ENCODE peak calls at places on chromosomes 1 and 21, in nine cellular contexts. R, Q, S, U, J, W, F, X and C are unnamed samples.

GRCh38 chr1:203898458-203899244 is 37.3 kb downstream of the SNRPE start:
- DNase-seq in R (no peak), Q (no peak), S (no peak), U (no peak), J (no peak), W (no peak), F (no peak), X (no peak), C (no peak)

GRCh38 chr1:41381691-41382530 is 20.7 kb downstream of the FOXO6 start:
- DNase-seq in R (peak; percentile 56), Q (no peak), S (no peak), U (peak; percentile 7), J (no peak), W (no peak), F (peak; percentile 72), X (no peak), C (peak; percentile 45)

GRCh38 chr1:107963601-107964396 is 1.2 kb downstream of the VAV3 start:
- DNase-seq in R (peak; percentile 12), Q (peak; percentile 67), S (peak; percentile 49), U (peak; percentile 26), J (no peak), W (peak; percentile 87), F (peak; percentile 54), X (peak; percentile 44), C (peak; percentile 70)

GRCh38 chr1:230112131-230112701 is 45.2 kb downstream of the GALNT2 start:
- DNase-seq in R (no peak), Q (no peak), S (no peak), U (no peak), J (no peak), W (no peak), F (no peak), X (peak; percentile 70), C (no peak)

GRCh38 chr1:115052454-115053083 is 22.9 kb downstream of the TSHB start:
- DNase-seq in R (peak; percentile 68), Q (peak; percentile 67), S (peak; percentile 52), U (peak; percentile 73), J (peak; percentile 53), W (no peak), F (peak; percentile 66), X (peak; percentile 55), C (no peak)

GRCh38 chr1:14903922-14904321 is 249.6 kb upstream of the TMEM51 start:
- DNase-seq in R (no peak), Q (no peak), S (no peak), U (no peak), J (no peak), W (no peak), F (no peak), X (no peak), C (no peak)

GRCh38 chr1:79259390-79260336 is 253.1 kb upstream of the ADGRL4 start:
- DNase-seq in R (no peak), Q (peak; percentile 72), S (no peak), U (peak; percentile 48), J (no peak), W (no peak), F (peak; percentile 81), X (no peak), C (no peak)

GRCh38 chr21:17159697-17160096 is 353.1 kb upstream of the CXADR start:
- DNase-seq in R (no peak), Q (no peak), S (no peak), U (no peak), J (no peak), W (no peak), F (no peak), X (no peak), C (no peak)

GRCh38 chr1:4016351-4017130 is 116.5 kb upstream of the C1orf174 start:
- DNase-seq in R (no peak), Q (no peak), S (no peak), U (no peak), J (no peak), W (peak; percentile 68), F (no peak), X (no peak), C (no peak)

GRCh38 chr1:158011714-158012113 is 18.3 kb downstream of the KIRREL1 start:
- DNase-seq in R (no peak), Q (peak; percentile 52), S (no peak), U (no peak), J (no peak), W (no peak), F (peak; percentile 46), X (no peak), C (no peak)

GRCh38 chr21:44376606-44377005 is 23.2 kb downstream of the TRPM2 start:
- DNase-seq in R (no peak), Q (no peak), S (no peak), U (no peak), J (no peak), W (peak; percentile 67), F (no peak), X (no peak), C (no peak)

GRCh38 chr21:34513109-34513675 is 1.2 kb upstream of the KCNE1 start:
- DNase-seq in R (no peak), Q (no peak), S (no peak), U (peak; percentile 35), J (no peak), W (no peak), F (peak; percentile 41), X (no peak), C (no peak)

GRCh38 chr1:228084325-228084724 is 1.8 kb downstream of the ARF1 start:
- DNase-seq in R (no peak), Q (peak; percentile 84), S (no peak), U (peak; percentile 82), J (no peak), W (no peak), F (peak; percentile 92), X (peak; percentile 47), C (no peak)

GRCh38 chr21:44312716-44313115 is 12.9 kb downstream of the PFKL start:
- DNase-seq in R (no peak), Q (no peak), S (no peak), U (no peak), J (no peak), W (no peak), F (no peak), X (no peak), C (no peak)

DNA sequence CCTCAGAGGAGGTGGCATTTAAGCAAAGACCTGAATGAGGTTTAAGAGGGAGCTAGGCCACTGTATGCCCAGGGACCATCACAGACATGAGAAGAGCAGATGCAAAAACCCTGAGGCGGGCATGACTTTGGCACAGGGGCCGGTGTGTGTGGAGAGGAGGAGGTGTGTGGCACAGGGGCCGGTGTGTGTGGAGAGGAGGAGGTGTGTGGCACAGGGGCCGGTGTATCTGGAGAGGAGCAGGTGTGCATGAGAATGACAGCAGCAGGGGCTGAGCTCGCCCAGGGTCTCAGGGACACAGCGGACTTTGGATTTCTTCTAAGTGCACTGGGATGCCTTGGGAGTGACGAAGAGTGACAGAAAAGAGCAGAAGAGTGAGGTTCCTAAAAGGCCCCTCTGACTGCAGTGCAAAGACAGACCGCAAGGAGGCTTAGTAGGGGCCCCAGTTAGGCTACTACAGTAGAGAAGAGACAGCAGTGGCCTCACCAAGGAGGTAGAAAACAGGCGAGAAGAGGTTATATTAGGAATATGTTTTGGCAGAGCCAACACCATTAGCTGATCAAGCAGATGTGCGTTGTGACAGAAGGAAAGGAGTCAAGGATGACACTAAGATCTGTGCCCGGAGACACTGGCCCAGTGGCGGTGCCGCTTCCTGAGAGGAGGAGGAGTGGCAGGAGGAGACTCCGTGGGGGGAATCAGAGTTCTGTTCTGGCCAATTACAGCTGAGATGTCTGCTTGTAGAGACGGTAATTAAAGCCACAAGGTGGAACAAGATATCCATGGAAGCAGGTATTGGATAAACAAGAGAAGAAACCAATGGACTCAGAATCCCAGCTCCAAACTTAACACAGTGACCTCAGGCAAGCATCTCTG is 18.4 kb downstream of the ZBTB17 start:
- DNase-seq in R (no peak), Q (peak; percentile 42), S (peak; percentile 41), U (no peak), J (no peak), W (no peak), F (no peak), X (no peak), C (no peak)
- TF ChIP-seq CTCF in R (no peak), Q (peak; percentile 74), S (peak; percentile 60), U (peak; percentile 42), J (no peak), W (no peak), F (peak; percentile 41), X (no peak), C (no peak)

GRCh38 chr21:23812485-23812884 is 1794.8 kb downstream of the MRPL39 start:
- DNase-seq in R (no peak), Q (no peak), S (no peak), U (no peak), J (no peak), W (no peak), F (no peak), X (no peak), C (no peak)

GRCh38 chr21:23811802-23812201 is 1795.5 kb downstream of the MRPL39 start:
- DNase-seq in R (no peak), Q (no peak), S (no peak), U (no peak), J (no peak), W (no peak), F (no peak), X (no peak), C (no peak)

GRCh38 chr21:23817337-23817736 is 1789.9 kb downstream of the MRPL39 start:
- DNase-seq in R (no peak), Q (no peak), S (no peak), U (no peak), J (no peak), W (no peak), F (no peak), X (no peak), C (no peak)
- TF ChIP-seq CTCF in R (no peak), Q (no peak), S (no peak), U (no peak), J (no peak), W (no peak), F (no peak), X (no peak), C (no peak)

GRCh38 chr1:234478481-234479309 is at the start of gene TARBP1:
- DNase-seq in R (peak; percentile 73), Q (peak; percentile 73), S (peak; percentile 77), U (peak; percentile 35), J (no peak), W (peak; percentile 88), F (peak; percentile 89), X (peak; percentile 66), C (peak; percentile 82)
- TF ChIP-seq CTCF in R (no peak), Q (no peak), S (no peak), U (peak; percentile 29), J (no peak), W (no peak), F (no peak), X (peak; percentile 55), C (no peak)

GRCh38 chr1:154994269-154994977 is 1.0 kb downstream of the LENEP start:
- DNase-seq in R (no peak), Q (no peak), S (no peak), U (no peak), J (no peak), W (no peak), F (no peak), X (no peak), C (no peak)

GRCh38 chr1:154990276-154990675 is 3.1 kb upstream of the LENEP start:
- DNase-seq in R (no peak), Q (no peak), S (no peak), U (no peak), J (no peak), W (no peak), F (no peak), X (no peak), C (no peak)

GRCh38 chr1:154989195-154989860 is 4.1 kb upstream of the LENEP start:
- DNase-seq in R (no peak), Q (no peak), S (no peak), U (no peak), J (no peak), W (no peak), F (no peak), X (no peak), C (no peak)

GRCh38 chr1:154993572-154994268 is at the start of gene LENEP:
- DNase-seq in R (no peak), Q (no peak), S (no peak), U (no peak), J (no peak), W (no peak), F (no peak), X (no peak), C (no peak)

GRCh38 chr1:154992721-154993571 is 440 bp upstream of the LENEP start:
- DNase-seq in R (peak; percentile 13), Q (peak; percentile 50), S (no peak), U (peak; percentile 40), J (no peak), W (no peak), F (peak; percentile 69), X (no peak), C (no peak)
- TF ChIP-seq CTCF in R (no peak), Q (peak; percentile 34), S (no peak), U (peak; percentile 32), J (no peak), W (no peak), F (peak; percentile 13), X (no peak), C (no peak)